ENCODE peak calls at places on chromosomes 1 and 21, in nine cellular contexts. One of them, this sample, is unnamed.

GRCh38 chr21:45290948-45291612 is 3.4 kb upstream of the POFUT2 start:
- DNase-seq in right lobe of liver: no peak
- DNase-seq in RWPE1: no peak
- DNase-seq in foreskin fibroblast: peak; percentile 42
- DNase-seq in AML-193: no peak
- DNase-seq in activated naive CD8-positive, alpha-beta T cell treated with anti-CD3 and anti-CD28 coated beads, Interleukin-2, amount 50 U/mL, for 24 hours: no peak
- DNase-seq in HFF-Myc: no peak
- DNase-seq in T-cell: no peak
- DNase-seq in NAMALWA: no peak
- DNase-seq in this sample: no peak

GRCh38 chr1:1782399-1783221 is 4.3 kb upstream of the NADK start:
- DNase-seq in right lobe of liver: peak; percentile 82
- DNase-seq in RWPE1: peak; percentile 64
- DNase-seq in foreskin fibroblast: peak; percentile 85
- DNase-seq in AML-193: no peak
- DNase-seq in activated naive CD8-positive, alpha-beta T cell treated with anti-CD3 and anti-CD28 coated beads, Interleukin-2, amount 50 U/mL, for 24 hours: peak; percentile 26
- DNase-seq in HFF-Myc: no peak
- DNase-seq in T-cell: no peak
- DNase-seq in NAMALWA: peak; percentile 77
- DNase-seq in this sample: peak; percentile 86

GRCh38 chr21:39037807-39038405 is 145.3 kb downstream of the PSMG1 start:
- DNase-seq in right lobe of liver: no peak
- DNase-seq in RWPE1: no peak
- DNase-seq in foreskin fibroblast: no peak
- DNase-seq in AML-193: no peak
- DNase-seq in activated naive CD8-positive, alpha-beta T cell treated with anti-CD3 and anti-CD28 coated beads, Interleukin-2, amount 50 U/mL, for 24 hours: no peak
- DNase-seq in HFF-Myc: no peak
- DNase-seq in T-cell: no peak
- DNase-seq in NAMALWA: no peak
- DNase-seq in this sample: no peak

GRCh38 chr1:2598329-2598931 is 11.9 kb downstream of the PRXL2B start:
- DNase-seq in right lobe of liver: no peak
- DNase-seq in RWPE1: no peak
- DNase-seq in foreskin fibroblast: no peak
- DNase-seq in AML-193: no peak
- DNase-seq in activated naive CD8-positive, alpha-beta T cell treated with anti-CD3 and anti-CD28 coated beads, Interleukin-2, amount 50 U/mL, for 24 hours: no peak
- DNase-seq in HFF-Myc: no peak
- DNase-seq in T-cell: no peak
- DNase-seq in NAMALWA: no peak
- DNase-seq in this sample: no peak

GRCh38 chr1:91830242-91831131 is 55.5 kb downstream of the TGFBR3 start:
- DNase-seq in right lobe of liver: peak; percentile 43
- DNase-seq in RWPE1: no peak
- DNase-seq in foreskin fibroblast: peak; percentile 91
- DNase-seq in AML-193: no peak
- DNase-seq in activated naive CD8-positive, alpha-beta T cell treated with anti-CD3 and anti-CD28 coated beads, Interleukin-2, amount 50 U/mL, for 24 hours: no peak
- DNase-seq in HFF-Myc: peak; percentile 63
- DNase-seq in T-cell: no peak
- DNase-seq in NAMALWA: no peak
- DNase-seq in this sample: peak; percentile 54

GRCh38 chr1:179369751-179370341 is 4.1 kb downstream of the AXDND1 start:
- DNase-seq in right lobe of liver: no peak
- DNase-seq in RWPE1: peak; percentile 70
- DNase-seq in foreskin fibroblast: peak; percentile 80
- DNase-seq in AML-193: peak; percentile 79
- DNase-seq in activated naive CD8-positive, alpha-beta T cell treated with anti-CD3 and anti-CD28 coated beads, Interleukin-2, amount 50 U/mL, for 24 hours: no peak
- DNase-seq in HFF-Myc: peak; percentile 57
- DNase-seq in T-cell: no peak
- DNase-seq in NAMALWA: peak; percentile 91
- DNase-seq in this sample: no peak

GRCh38 chr1:22420456-22421053 is 31.1 kb upstream of the ZBTB40 start:
- DNase-seq in right lobe of liver: peak; percentile 83
- DNase-seq in RWPE1: peak; percentile 84
- DNase-seq in foreskin fibroblast: peak; percentile 89
- DNase-seq in AML-193: peak; percentile 61
- DNase-seq in activated naive CD8-positive, alpha-beta T cell treated with anti-CD3 and anti-CD28 coated beads, Interleukin-2, amount 50 U/mL, for 24 hours: peak; percentile 66
- DNase-seq in HFF-Myc: peak; percentile 43
- DNase-seq in T-cell: peak; percentile 31
- DNase-seq in NAMALWA: peak; percentile 74
- DNase-seq in this sample: peak; percentile 67

GRCh38 chr1:225253784-225254183 is 174.1 kb downstream of the LBR start:
- DNase-seq in right lobe of liver: no peak
- DNase-seq in RWPE1: peak; percentile 9
- DNase-seq in foreskin fibroblast: no peak
- DNase-seq in AML-193: no peak
- DNase-seq in activated naive CD8-positive, alpha-beta T cell treated with anti-CD3 and anti-CD28 coated beads, Interleukin-2, amount 50 U/mL, for 24 hours: no peak
- DNase-seq in HFF-Myc: no peak
- DNase-seq in T-cell: no peak
- DNase-seq in NAMALWA: no peak
- DNase-seq in this sample: no peak

GRCh38 chr21:32726742-32727477 is 903 bp downstream of the SYNJ1 start:
- DNase-seq in right lobe of liver: no peak
- DNase-seq in RWPE1: peak; percentile 38
- DNase-seq in foreskin fibroblast: peak; percentile 47
- DNase-seq in AML-193: peak; percentile 18
- DNase-seq in activated naive CD8-positive, alpha-beta T cell treated with anti-CD3 and anti-CD28 coated beads, Interleukin-2, amount 50 U/mL, for 24 hours: no peak
- DNase-seq in HFF-Myc: no peak
- DNase-seq in T-cell: no peak
- DNase-seq in NAMALWA: peak; percentile 40
- DNase-seq in this sample: peak; percentile 37

GRCh38 chr21:35963920-35964451 is 96.3 kb downstream of the SETD4 start:
- DNase-seq in right lobe of liver: no peak
- DNase-seq in RWPE1: no peak
- DNase-seq in foreskin fibroblast: peak; percentile 34
- DNase-seq in AML-193: no peak
- DNase-seq in activated naive CD8-positive, alpha-beta T cell treated with anti-CD3 and anti-CD28 coated beads, Interleukin-2, amount 50 U/mL, for 24 hours: no peak
- DNase-seq in HFF-Myc: peak; percentile 21
- DNase-seq in T-cell: no peak
- DNase-seq in NAMALWA: peak; percentile 21
- DNase-seq in this sample: no peak

GRCh38 chr1:169094897-169095569 is 11.5 kb upstream of the ATP1B1 start:
- DNase-seq in right lobe of liver: no peak
- DNase-seq in RWPE1: no peak
- DNase-seq in foreskin fibroblast: no peak
- DNase-seq in AML-193: no peak
- DNase-seq in activated naive CD8-positive, alpha-beta T cell treated with anti-CD3 and anti-CD28 coated beads, Interleukin-2, amount 50 U/mL, for 24 hours: no peak
- DNase-seq in HFF-Myc: no peak
- DNase-seq in T-cell: no peak
- DNase-seq in NAMALWA: no peak
- DNase-seq in this sample: no peak

GRCh38 chr1:36384542-36385409 is 948 bp downstream of the STK40 start:
- DNase-seq in right lobe of liver: peak; percentile 87
- DNase-seq in RWPE1: peak; percentile 29
- DNase-seq in foreskin fibroblast: peak; percentile 37
- DNase-seq in AML-193: peak; percentile 48
- DNase-seq in activated naive CD8-positive, alpha-beta T cell treated with anti-CD3 and anti-CD28 coated beads, Interleukin-2, amount 50 U/mL, for 24 hours: peak; percentile 49
- DNase-seq in HFF-Myc: no peak
- DNase-seq in T-cell: no peak
- DNase-seq in NAMALWA: peak; percentile 52
- DNase-seq in this sample: peak; percentile 86

GRCh38 chr1:176058686-176059085 is 148.4 kb downstream of the COP1 start:
- DNase-seq in right lobe of liver: no peak
- DNase-seq in RWPE1: no peak
- DNase-seq in foreskin fibroblast: no peak
- DNase-seq in AML-193: no peak
- DNase-seq in activated naive CD8-positive, alpha-beta T cell treated with anti-CD3 and anti-CD28 coated beads, Interleukin-2, amount 50 U/mL, for 24 hours: no peak
- DNase-seq in HFF-Myc: no peak
- DNase-seq in T-cell: no peak
- DNase-seq in NAMALWA: no peak
- DNase-seq in this sample: no peak

GRCh38 chr1:91610829-91611228 is 110.2 kb downstream of the CDC7 start:
- DNase-seq in right lobe of liver: no peak
- DNase-seq in RWPE1: no peak
- DNase-seq in foreskin fibroblast: no peak
- DNase-seq in AML-193: no peak
- DNase-seq in activated naive CD8-positive, alpha-beta T cell treated with anti-CD3 and anti-CD28 coated beads, Interleukin-2, amount 50 U/mL, for 24 hours: no peak
- DNase-seq in HFF-Myc: no peak
- DNase-seq in T-cell: no peak
- DNase-seq in NAMALWA: no peak
- DNase-seq in this sample: no peak

GRCh38 chr1:41360074-41361027 is 883 bp upstream of the FOXO6 start:
- DNase-seq in right lobe of liver: no peak
- DNase-seq in RWPE1: no peak
- DNase-seq in foreskin fibroblast: no peak
- DNase-seq in AML-193: no peak
- DNase-seq in activated naive CD8-positive, alpha-beta T cell treated with anti-CD3 and anti-CD28 coated beads, Interleukin-2, amount 50 U/mL, for 24 hours: no peak
- DNase-seq in HFF-Myc: no peak
- DNase-seq in T-cell: no peak
- DNase-seq in NAMALWA: no peak
- DNase-seq in this sample: peak; percentile 46

GRCh38 chr1:161119379-161120061 is 1.6 kb downstream of the NIT1 start:
- DNase-seq in right lobe of liver: no peak
- DNase-seq in RWPE1: peak; percentile 68
- DNase-seq in foreskin fibroblast: peak; percentile 75
- DNase-seq in AML-193: peak; percentile 72
- DNase-seq in activated naive CD8-positive, alpha-beta T cell treated with anti-CD3 and anti-CD28 coated beads, Interleukin-2, amount 50 U/mL, for 24 hours: peak; percentile 61
- DNase-seq in HFF-Myc: no peak
- DNase-seq in T-cell: peak; percentile 50
- DNase-seq in NAMALWA: peak; percentile 94
- DNase-seq in this sample: no peak

GRCh38 chr1:173117108-173117633 is 66.4 kb upstream of the TNFSF18 start:
- DNase-seq in right lobe of liver: no peak
- DNase-seq in RWPE1: no peak
- DNase-seq in foreskin fibroblast: no peak
- DNase-seq in AML-193: no peak
- DNase-seq in activated naive CD8-positive, alpha-beta T cell treated with anti-CD3 and anti-CD28 coated beads, Interleukin-2, amount 50 U/mL, for 24 hours: no peak
- DNase-seq in HFF-Myc: no peak
- DNase-seq in T-cell: no peak
- DNase-seq in NAMALWA: no peak
- DNase-seq in this sample: no peak

GRCh38 chr1:201371841-201372240 is 5.6 kb downstream of the TNNT2 start:
- DNase-seq in right lobe of liver: no peak
- DNase-seq in RWPE1: no peak
- DNase-seq in foreskin fibroblast: no peak
- DNase-seq in AML-193: no peak
- DNase-seq in activated naive CD8-positive, alpha-beta T cell treated with anti-CD3 and anti-CD28 coated beads, Interleukin-2, amount 50 U/mL, for 24 hours: no peak
- DNase-seq in HFF-Myc: no peak
- DNase-seq in T-cell: no peak
- DNase-seq in NAMALWA: no peak
- DNase-seq in this sample: no peak

GRCh38 chr1:101025680-101026393 is at the start of gene DPH5:
- DNase-seq in right lobe of liver: peak; percentile 92
- DNase-seq in RWPE1: peak; percentile 85
- DNase-seq in foreskin fibroblast: peak; percentile 96
- DNase-seq in AML-193: peak; percentile 58
- DNase-seq in activated naive CD8-positive, alpha-beta T cell treated with anti-CD3 and anti-CD28 coated beads, Interleukin-2, amount 50 U/mL, for 24 hours: peak; percentile 90
- DNase-seq in HFF-Myc: no peak
- DNase-seq in T-cell: peak; percentile 84
- DNase-seq in NAMALWA: peak; percentile 90
- DNase-seq in this sample: peak; percentile 95

GRCh38 chr1:162590686-162591085 is 29.2 kb downstream of the UAP1 start:
- DNase-seq in right lobe of liver: no peak
- DNase-seq in RWPE1: no peak
- DNase-seq in foreskin fibroblast: no peak
- DNase-seq in AML-193: no peak
- DNase-seq in activated naive CD8-positive, alpha-beta T cell treated with anti-CD3 and anti-CD28 coated beads, Interleukin-2, amount 50 U/mL, for 24 hours: no peak
- DNase-seq in HFF-Myc: no peak
- DNase-seq in T-cell: no peak
- DNase-seq in NAMALWA: no peak
- DNase-seq in this sample: no peak

GRCh38 chr1:111199329-111199728 is 1.1 kb downstream of the DENND2D start:
- DNase-seq in right lobe of liver: no peak
- DNase-seq in RWPE1: no peak
- DNase-seq in foreskin fibroblast: no peak
- DNase-seq in AML-193: no peak
- DNase-seq in activated naive CD8-positive, alpha-beta T cell treated with anti-CD3 and anti-CD28 coated beads, Interleukin-2, amount 50 U/mL, for 24 hours: no peak
- DNase-seq in HFF-Myc: no peak
- DNase-seq in T-cell: no peak
- DNase-seq in NAMALWA: no peak
- DNase-seq in this sample: no peak

GRCh38 chr1:160659566-160659965 is 12.7 kb upstream of the SLAMF1 start:
- DNase-seq in right lobe of liver: no peak
- DNase-seq in RWPE1: no peak
- DNase-seq in foreskin fibroblast: no peak
- DNase-seq in AML-193: no peak
- DNase-seq in activated naive CD8-positive, alpha-beta T cell treated with anti-CD3 and anti-CD28 coated beads, Interleukin-2, amount 50 U/mL, for 24 hours: no peak
- DNase-seq in HFF-Myc: no peak
- DNase-seq in T-cell: no peak
- DNase-seq in NAMALWA: no peak
- DNase-seq in this sample: no peak

GRCh38 chr1:168116327-168116799 is 20.4 kb downstream of the GPR161 start:
- DNase-seq in right lobe of liver: no peak
- DNase-seq in RWPE1: no peak
- DNase-seq in foreskin fibroblast: no peak
- DNase-seq in AML-193: no peak
- DNase-seq in activated naive CD8-positive, alpha-beta T cell treated with anti-CD3 and anti-CD28 coated beads, Interleukin-2, amount 50 U/mL, for 24 hours: no peak
- DNase-seq in HFF-Myc: no peak
- DNase-seq in T-cell: no peak
- DNase-seq in NAMALWA: no peak
- DNase-seq in this sample: peak; percentile 63

GRCh38 chr1:79791488-79792211 is 785.1 kb upstream of the ADGRL4 start:
- DNase-seq in right lobe of liver: no peak
- DNase-seq in RWPE1: no peak
- DNase-seq in foreskin fibroblast: no peak
- DNase-seq in AML-193: no peak
- DNase-seq in activated naive CD8-positive, alpha-beta T cell treated with anti-CD3 and anti-CD28 coated beads, Interleukin-2, amount 50 U/mL, for 24 hours: no peak
- DNase-seq in HFF-Myc: no peak
- DNase-seq in T-cell: no peak
- DNase-seq in NAMALWA: no peak
- DNase-seq in this sample: no peak

GRCh38 chr1:118815909-118816308 is 172.2 kb downstream of the TBX15 start:
- DNase-seq in right lobe of liver: no peak
- DNase-seq in RWPE1: no peak
- DNase-seq in foreskin fibroblast: peak; percentile 8
- DNase-seq in AML-193: no peak
- DNase-seq in activated naive CD8-positive, alpha-beta T cell treated with anti-CD3 and anti-CD28 coated beads, Interleukin-2, amount 50 U/mL, for 24 hours: no peak
- DNase-seq in HFF-Myc: no peak
- DNase-seq in T-cell: no peak
- DNase-seq in NAMALWA: no peak
- DNase-seq in this sample: no peak

GRCh38 chr1:21244986-21245687 is 45.1 kb downstream of the ECE1 start:
- DNase-seq in right lobe of liver: no peak
- DNase-seq in RWPE1: no peak
- DNase-seq in foreskin fibroblast: no peak
- DNase-seq in AML-193: no peak
- DNase-seq in activated naive CD8-positive, alpha-beta T cell treated with anti-CD3 and anti-CD28 coated beads, Interleukin-2, amount 50 U/mL, for 24 hours: peak; percentile 31
- DNase-seq in HFF-Myc: no peak
- DNase-seq in T-cell: no peak
- DNase-seq in NAMALWA: peak; percentile 26
- DNase-seq in this sample: no peak

GRCh38 chr1:160575112-160575664 is 4.1 kb downstream of the CD84 start:
- DNase-seq in right lobe of liver: no peak
- DNase-seq in RWPE1: no peak
- DNase-seq in foreskin fibroblast: no peak
- DNase-seq in AML-193: peak; percentile 83
- DNase-seq in activated naive CD8-positive, alpha-beta T cell treated with anti-CD3 and anti-CD28 coated beads, Interleukin-2, amount 50 U/mL, for 24 hours: no peak
- DNase-seq in HFF-Myc: no peak
- DNase-seq in T-cell: no peak
- DNase-seq in NAMALWA: peak; percentile 24
- DNase-seq in this sample: no peak

GRCh38 chr1:228778946-228779345 is 43.7 kb downstream of the RHOU start:
- DNase-seq in right lobe of liver: no peak
- DNase-seq in RWPE1: no peak
- DNase-seq in foreskin fibroblast: no peak
- DNase-seq in AML-193: peak; percentile 74
- DNase-seq in activated naive CD8-positive, alpha-beta T cell treated with anti-CD3 and anti-CD28 coated beads, Interleukin-2, amount 50 U/mL, for 24 hours: no peak
- DNase-seq in HFF-Myc: no peak
- DNase-seq in T-cell: no peak
- DNase-seq in NAMALWA: no peak
- DNase-seq in this sample: no peak

GRCh38 chr1:175646439-175647209 is 96.8 kb downstream of the TNR start:
- DNase-seq in right lobe of liver: no peak
- DNase-seq in RWPE1: no peak
- DNase-seq in foreskin fibroblast: no peak
- DNase-seq in AML-193: no peak
- DNase-seq in activated naive CD8-positive, alpha-beta T cell treated with anti-CD3 and anti-CD28 coated beads, Interleukin-2, amount 50 U/mL, for 24 hours: no peak
- DNase-seq in HFF-Myc: no peak
- DNase-seq in T-cell: no peak
- DNase-seq in NAMALWA: no peak
- DNase-seq in this sample: no peak

GRCh38 chr21:42556960-42557359 is 43.3 kb downstream of the SLC37A1 start:
- DNase-seq in right lobe of liver: peak; percentile 73
- DNase-seq in RWPE1: no peak
- DNase-seq in foreskin fibroblast: no peak
- DNase-seq in AML-193: no peak
- DNase-seq in activated naive CD8-positive, alpha-beta T cell treated with anti-CD3 and anti-CD28 coated beads, Interleukin-2, amount 50 U/mL, for 24 hours: no peak
- DNase-seq in HFF-Myc: no peak
- DNase-seq in T-cell: no peak
- DNase-seq in NAMALWA: no peak
- DNase-seq in this sample: peak; percentile 13

GRCh38 chr1:13520985-13521384 is 7.2 kb upstream of the LRRC38 start:
- DNase-seq in right lobe of liver: no peak
- DNase-seq in RWPE1: no peak
- DNase-seq in foreskin fibroblast: no peak
- DNase-seq in AML-193: no peak
- DNase-seq in activated naive CD8-positive, alpha-beta T cell treated with anti-CD3 and anti-CD28 coated beads, Interleukin-2, amount 50 U/mL, for 24 hours: no peak
- DNase-seq in HFF-Myc: no peak
- DNase-seq in T-cell: no peak
- DNase-seq in NAMALWA: no peak
- DNase-seq in this sample: no peak

This sample was measured in left colon.